ENCODE peak calls at places on chromosomes 2 and 18, in seven cellular contexts. One of them, this sample, is unnamed.
A peak's percentile ranks its signal among the peaks of the same experiment; 100 is the strongest.

GRCh38 chr2:239376942-239377531 is 23.8 kb downstream of the HDAC4 start:
- DNase-seq in ovary: no peak
- DNase-seq in right lobe of liver: peak; percentile 34
- DNase-seq in SJCRH30: no peak
- DNase-seq in heart right ventricle: no peak
- DNase-seq in PC-3: no peak
- DNase-seq in Panc1: no peak
- DNase-seq in this sample: no peak

GRCh38 chr18:55478301-55478660 is 109.7 kb downstream of the TCF4 start:
- DNase-seq in ovary: no peak
- DNase-seq in right lobe of liver: no peak
- DNase-seq in SJCRH30: no peak
- DNase-seq in heart right ventricle: no peak
- DNase-seq in PC-3: no peak
- DNase-seq in Panc1: no peak
- DNase-seq in this sample: no peak

GRCh38 chr2:69578201-69578555 is 65.4 kb downstream of the AAK1 start:
- DNase-seq in ovary: no peak
- DNase-seq in right lobe of liver: no peak
- DNase-seq in SJCRH30: peak; percentile 90
- DNase-seq in heart right ventricle: no peak
- DNase-seq in PC-3: no peak
- DNase-seq in Panc1: no peak
- DNase-seq in this sample: no peak

GRCh38 chr2:160747771-160748170 is 254.2 kb upstream of the RBMS1 start:
- DNase-seq in ovary: no peak
- DNase-seq in right lobe of liver: no peak
- DNase-seq in SJCRH30: peak; percentile 12
- DNase-seq in heart right ventricle: no peak
- DNase-seq in PC-3: peak; percentile 87
- DNase-seq in Panc1: no peak
- DNase-seq in this sample: no peak

GRCh38 chr2:69382547-69382946 is 4.5 kb downstream of the GFPT1 start:
- DNase-seq in ovary: no peak
- DNase-seq in right lobe of liver: no peak
- DNase-seq in SJCRH30: no peak
- DNase-seq in heart right ventricle: no peak
- DNase-seq in PC-3: no peak
- DNase-seq in Panc1: no peak
- DNase-seq in this sample: peak; percentile 76

GRCh38 chr2:43676322-43677050 is at the start of gene C1GALT1C1L:
- DNase-seq in ovary: peak; percentile 75
- DNase-seq in right lobe of liver: no peak
- DNase-seq in SJCRH30: peak; percentile 63
- DNase-seq in heart right ventricle: peak; percentile 71
- DNase-seq in PC-3: no peak
- DNase-seq in Panc1: peak; percentile 4
- DNase-seq in this sample: peak; percentile 35

GRCh38 chr2:12087175-12087574 is 340.7 kb downstream of the LPIN1 start:
- DNase-seq in ovary: no peak
- DNase-seq in right lobe of liver: no peak
- DNase-seq in SJCRH30: no peak
- DNase-seq in heart right ventricle: no peak
- DNase-seq in PC-3: peak; percentile 25
- DNase-seq in Panc1: no peak
- DNase-seq in this sample: no peak

GRCh38 chr2:217713395-217714267 is 289.2 kb downstream of the TNS1 start:
- DNase-seq in ovary: peak; percentile 89
- DNase-seq in right lobe of liver: peak; percentile 76
- DNase-seq in SJCRH30: peak; percentile 90
- DNase-seq in heart right ventricle: peak; percentile 80
- DNase-seq in PC-3: peak; percentile 84
- DNase-seq in Panc1: peak; percentile 54
- DNase-seq in this sample: peak; percentile 58

GRCh38 chr2:56892381-56892780 is 708.6 kb downstream of the CCDC85A start:
- DNase-seq in ovary: no peak
- DNase-seq in right lobe of liver: no peak
- DNase-seq in SJCRH30: no peak
- DNase-seq in heart right ventricle: no peak
- DNase-seq in PC-3: no peak
- DNase-seq in Panc1: no peak
- DNase-seq in this sample: no peak

GRCh38 chr18:38038242-38038641 is 472.6 kb upstream of the CELF4 start:
- DNase-seq in ovary: no peak
- DNase-seq in right lobe of liver: no peak
- DNase-seq in SJCRH30: no peak
- DNase-seq in heart right ventricle: no peak
- DNase-seq in PC-3: no peak
- DNase-seq in Panc1: no peak
- DNase-seq in this sample: no peak

GRCh38 chr2:65032016-65032975 is 23.9 kb upstream of the CEP68 start:
- DNase-seq in ovary: no peak
- DNase-seq in right lobe of liver: no peak
- DNase-seq in SJCRH30: peak; percentile 31
- DNase-seq in heart right ventricle: no peak
- DNase-seq in PC-3: peak; percentile 38
- DNase-seq in Panc1: no peak
- DNase-seq in this sample: peak; percentile 66

GRCh38 chr2:121663458-121663857 is 14.2 kb upstream of the CLASP1 start:
- DNase-seq in ovary: no peak
- DNase-seq in right lobe of liver: no peak
- DNase-seq in SJCRH30: no peak
- DNase-seq in heart right ventricle: no peak
- DNase-seq in PC-3: no peak
- DNase-seq in Panc1: no peak
- DNase-seq in this sample: no peak

GRCh38 chr2:26173596-26174482 is 951 bp downstream of the GAREM2 start:
- DNase-seq in ovary: no peak
- DNase-seq in right lobe of liver: no peak
- DNase-seq in SJCRH30: no peak
- DNase-seq in heart right ventricle: no peak
- DNase-seq in PC-3: no peak
- DNase-seq in Panc1: no peak
- DNase-seq in this sample: no peak
- H3K27ac ChIP-seq in ovary: no peak overlapping the region
- H3K27ac ChIP-seq in right lobe of liver: no peak overlapping the region
- H3K27ac ChIP-seq in SJCRH30: no peak overlapping the region
- H3K27ac ChIP-seq in heart right ventricle: no peak overlapping the region
- H3K27ac ChIP-seq in PC-3: no peak overlapping the region
- H3K27ac ChIP-seq in Panc1: no peak overlapping the region
- H3K27ac ChIP-seq in this sample: no peak overlapping the region

GRCh38 chr2:86069783-86070339 is 35.8 kb downstream of the POLR1A start:
- DNase-seq in ovary: no peak
- DNase-seq in right lobe of liver: no peak
- DNase-seq in SJCRH30: no peak
- DNase-seq in heart right ventricle: no peak
- DNase-seq in PC-3: no peak
- DNase-seq in Panc1: no peak
- DNase-seq in this sample: no peak
- H3K36me3 ChIP-seq in ovary: no peaks in the 10 kb centered on the region
- H3K36me3 ChIP-seq in right lobe of liver: peaks cover 6% of the 10 kb centered on the region
- H3K36me3 ChIP-seq in SJCRH30: peaks cover 76% of the 10 kb centered on the region
- H3K36me3 ChIP-seq in heart right ventricle: peaks cover 69% of the 10 kb centered on the region
- H3K36me3 ChIP-seq in PC-3: peaks cover 83% of the 10 kb centered on the region
- H3K36me3 ChIP-seq in Panc1: peaks cover 51% of the 10 kb centered on the region
- H3K36me3 ChIP-seq in this sample: peaks cover 16% of the 10 kb centered on the region

DNA sequence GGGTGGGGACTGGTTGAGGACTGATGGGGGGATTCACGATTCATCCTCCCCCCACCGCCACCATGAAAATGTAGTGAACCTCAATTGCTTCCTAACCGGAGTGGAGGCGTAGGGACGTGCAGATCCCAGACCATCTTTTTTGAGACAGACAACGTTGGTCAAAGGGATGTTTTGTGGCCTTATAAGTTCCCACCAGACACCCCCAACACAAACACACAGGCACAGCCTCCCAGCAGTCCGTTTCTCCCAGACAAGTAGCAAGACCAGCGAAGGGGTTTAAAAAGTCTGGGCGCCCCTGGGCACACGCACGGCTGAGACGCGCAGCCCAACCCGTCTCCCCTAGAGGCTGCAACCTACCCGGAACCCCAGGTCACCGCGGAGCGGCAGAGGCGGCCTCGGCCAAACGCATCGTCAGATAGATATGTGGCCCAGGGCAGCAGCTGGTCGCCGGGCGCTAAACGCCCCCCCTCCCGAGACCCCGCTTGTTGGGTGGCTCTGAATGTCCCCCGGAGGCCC is 1.3 kb downstream of the GBX2 start:
- DNase-seq in ovary: no peak
- DNase-seq in right lobe of liver: no peak
- DNase-seq in SJCRH30: no peak
- DNase-seq in heart right ventricle: no peak
- DNase-seq in PC-3: no peak
- DNase-seq in Panc1: no peak
- DNase-seq in this sample: no peak
- H3K27me3 ChIP-seq in ovary: peaks cover 5% of the 10 kb centered on the region
- H3K27me3 ChIP-seq in right lobe of liver: peaks cover 67% of the 10 kb centered on the region
- H3K27me3 ChIP-seq in SJCRH30: no peaks in the 10 kb centered on the region
- H3K27me3 ChIP-seq in heart right ventricle: peaks cover 100% of the 10 kb centered on the region
- H3K27me3 ChIP-seq in PC-3: no peaks in the 10 kb centered on the region
- H3K27me3 ChIP-seq in Panc1: no peaks in the 10 kb centered on the region
- H3K27me3 ChIP-seq in this sample: peaks cover 38% of the 10 kb centered on the region

GRCh38 chr18:45891806-45892205 is 66.3 kb downstream of the SIGLEC15 start:
- DNase-seq in ovary: no peak
- DNase-seq in right lobe of liver: no peak
- DNase-seq in SJCRH30: no peak
- DNase-seq in heart right ventricle: no peak
- DNase-seq in PC-3: no peak
- DNase-seq in Panc1: no peak
- DNase-seq in this sample: no peak

GRCh38 chr18:45894818-45895217 is 69.3 kb downstream of the SIGLEC15 start:
- DNase-seq in ovary: no peak
- DNase-seq in right lobe of liver: no peak
- DNase-seq in SJCRH30: no peak
- DNase-seq in heart right ventricle: no peak
- DNase-seq in PC-3: no peak
- DNase-seq in Panc1: no peak
- DNase-seq in this sample: no peak

GRCh38 chr18:45887585-45887984 is 62.1 kb downstream of the SIGLEC15 start:
- DNase-seq in ovary: no peak
- DNase-seq in right lobe of liver: no peak
- DNase-seq in SJCRH30: no peak
- DNase-seq in heart right ventricle: no peak
- DNase-seq in PC-3: no peak
- DNase-seq in Panc1: no peak
- DNase-seq in this sample: no peak

GRCh38 chr18:45889419-45890059 is 64.1 kb downstream of the SIGLEC15 start:
- DNase-seq in ovary: no peak
- DNase-seq in right lobe of liver: no peak
- DNase-seq in SJCRH30: no peak
- DNase-seq in heart right ventricle: no peak
- DNase-seq in PC-3: no peak
- DNase-seq in Panc1: no peak
- DNase-seq in this sample: no peak

DNA sequence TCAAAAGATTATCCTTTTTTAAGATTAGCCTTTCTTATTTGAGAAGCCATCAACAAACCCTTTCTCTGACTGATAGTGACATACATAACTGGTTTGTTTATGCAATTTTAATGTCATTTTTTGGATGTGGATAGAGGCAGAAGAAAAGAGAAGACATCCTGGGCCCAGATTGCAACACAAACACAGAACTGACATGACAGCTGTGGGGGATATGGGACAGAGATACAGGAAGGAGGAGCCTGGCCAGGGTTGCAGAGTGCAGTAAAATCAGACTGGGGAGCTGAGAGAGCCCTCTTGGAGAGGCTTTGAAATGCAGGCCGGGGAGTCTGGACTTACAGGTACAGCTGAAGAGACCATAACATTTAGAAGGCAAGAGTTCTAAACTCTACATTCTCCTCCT is 65.1 kb downstream of the SIGLEC15 start:
- DNase-seq in ovary: no peak
- DNase-seq in right lobe of liver: no peak
- DNase-seq in SJCRH30: no peak
- DNase-seq in heart right ventricle: no peak
- DNase-seq in PC-3: no peak
- DNase-seq in Panc1: no peak
- DNase-seq in this sample: no peak
- H3K27ac ChIP-seq in ovary: no peak overlapping the region
- H3K27ac ChIP-seq in right lobe of liver: no peak overlapping the region
- H3K27ac ChIP-seq in SJCRH30: no peak overlapping the region
- H3K27ac ChIP-seq in heart right ventricle: no peak overlapping the region
- H3K27ac ChIP-seq in PC-3: no peak overlapping the region
- H3K27ac ChIP-seq in Panc1: no peak overlapping the region
- H3K27ac ChIP-seq in this sample: no peak overlapping the region

DNA sequence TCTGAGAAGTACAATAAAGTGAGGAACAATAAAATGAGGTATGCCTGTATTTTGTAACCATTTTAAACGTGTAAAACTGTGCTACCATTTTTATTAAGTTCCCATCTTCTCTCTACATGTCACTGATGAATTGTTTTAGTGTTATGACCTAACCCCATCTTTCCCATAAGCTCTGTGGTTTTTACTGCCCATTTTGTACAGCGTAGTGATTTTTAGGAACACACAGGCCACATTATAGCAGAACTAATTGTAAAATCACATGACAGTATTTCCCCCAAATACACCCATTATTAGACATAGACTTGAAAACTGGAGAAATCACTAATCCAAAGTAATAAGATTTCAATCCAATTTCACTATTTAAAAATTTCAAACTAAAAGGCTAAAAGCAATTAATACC is 130.6 kb downstream of the TMEM247 start:
- DNase-seq in ovary: no peak
- DNase-seq in right lobe of liver: no peak
- DNase-seq in SJCRH30: no peak
- DNase-seq in heart right ventricle: no peak
- DNase-seq in PC-3: no peak
- DNase-seq in Panc1: no peak
- DNase-seq in this sample: no peak
- H3K36me3 ChIP-seq in ovary: no peaks in the 10 kb centered on the region
- H3K36me3 ChIP-seq in right lobe of liver: no peaks in the 10 kb centered on the region
- H3K36me3 ChIP-seq in SJCRH30: peaks cover 4% of the 10 kb centered on the region
- H3K36me3 ChIP-seq in heart right ventricle: peaks cover 14% of the 10 kb centered on the region
- H3K36me3 ChIP-seq in PC-3: peaks cover 12% of the 10 kb centered on the region
- H3K36me3 ChIP-seq in Panc1: no peaks in the 10 kb centered on the region
- H3K36me3 ChIP-seq in this sample: no peaks in the 10 kb centered on the region

GRCh38 chr2:235328991-235329390 is 164.9 kb upstream of the AGAP1 start:
- DNase-seq in ovary: no peak
- DNase-seq in right lobe of liver: no peak
- DNase-seq in SJCRH30: no peak
- DNase-seq in heart right ventricle: no peak
- DNase-seq in PC-3: no peak
- DNase-seq in Panc1: no peak
- DNase-seq in this sample: no peak

GRCh38 chr2:235324324-235324723 is 169.5 kb upstream of the AGAP1 start:
- DNase-seq in ovary: no peak
- DNase-seq in right lobe of liver: no peak
- DNase-seq in SJCRH30: peak; percentile 84
- DNase-seq in heart right ventricle: no peak
- DNase-seq in PC-3: no peak
- DNase-seq in Panc1: no peak
- DNase-seq in this sample: no peak

GRCh38 chr2:235330775-235331438 is 162.9 kb upstream of the AGAP1 start:
- DNase-seq in ovary: no peak
- DNase-seq in right lobe of liver: no peak
- DNase-seq in SJCRH30: peak; percentile 73
- DNase-seq in heart right ventricle: no peak
- DNase-seq in PC-3: peak; percentile 97
- DNase-seq in Panc1: peak; percentile 75
- DNase-seq in this sample: no peak

GRCh38 chr2:235320341-235320740 is 173.5 kb upstream of the AGAP1 start:
- DNase-seq in ovary: no peak
- DNase-seq in right lobe of liver: no peak
- DNase-seq in SJCRH30: no peak
- DNase-seq in heart right ventricle: no peak
- DNase-seq in PC-3: peak; percentile 24
- DNase-seq in Panc1: no peak
- DNase-seq in this sample: no peak

GRCh38 chr2:235325126-235325525 is 168.7 kb upstream of the AGAP1 start:
- DNase-seq in ovary: no peak
- DNase-seq in right lobe of liver: no peak
- DNase-seq in SJCRH30: no peak
- DNase-seq in heart right ventricle: no peak
- DNase-seq in PC-3: no peak
- DNase-seq in Panc1: no peak
- DNase-seq in this sample: no peak
- H3K27me3 ChIP-seq in ovary: no peaks in the 10 kb centered on the region
- H3K27me3 ChIP-seq in right lobe of liver: no peaks in the 10 kb centered on the region
- H3K27me3 ChIP-seq in SJCRH30: no peaks in the 10 kb centered on the region
- H3K27me3 ChIP-seq in heart right ventricle: peaks cover 49% of the 10 kb centered on the region
- H3K27me3 ChIP-seq in PC-3: no peaks in the 10 kb centered on the region
- H3K27me3 ChIP-seq in Panc1: peaks cover 4% of the 10 kb centered on the region
- H3K27me3 ChIP-seq in this sample: no peaks in the 10 kb centered on the region

This sample was measured in small intestine.